ENCODE peak calls at places on chromosomes 7 and 10, in four cellular contexts. H is choroid plexus epithelial cell, I is ovary, B is left ventricle myocardium superior. P is an unnamed sample.
A peak's percentile ranks its signal among the peaks of the same experiment; 100 is the strongest.

GRCh38 chr10:95864906-95865813 is 42.6 kb upstream of the CC2D2B start:
- DNase-seq in H (peak; percentile 95), I (no peak), B (no peak), P (no peak)

GRCh38 chr7:150937848-150938561 is 40.1 kb downstream of the KCNH2 start:
- DNase-seq in H (peak; percentile 36), I (no peak), B (no peak), P (no peak)

GRCh38 chr7:25073451-25073850 is 51.6 kb downstream of the CYCS start:
- DNase-seq in H (peak; percentile 57), I (peak; percentile 52), B (no peak), P (no peak)

GRCh38 chr7:101155303-101155702 is 1.0 kb downstream of the AP1S1 start:
- DNase-seq in H (no peak), I (no peak), B (no peak), P (no peak)

GRCh38 chr7:348480-348844 is 58.5 kb downstream of the FOXL3 start:
- DNase-seq in H (no peak), I (no peak), B (no peak), P (no peak)

GRCh38 chr10:52533986-52534385 is 219.9 kb downstream of the DKK1 start:
- DNase-seq in H (no peak), I (no peak), B (no peak), P (no peak)

GRCh38 chr10:131899695-131900349 is 986 bp upstream of the PPP2R2D start:
- DNase-seq in H (no peak), I (peak; percentile 21), B (no peak), P (no peak)

GRCh38 chr7:100745184-100745583 is 11.8 kb downstream of the ZAN start:
- DNase-seq in H (peak; percentile 64), I (peak; percentile 78), B (peak; percentile 64), P (peak; percentile 65)

GRCh38 chr7:32890553-32891045 is 961 bp downstream of the KBTBD2 start:
- DNase-seq in H (peak; percentile 87), I (no peak), B (no peak), P (no peak)

GRCh38 chr10:77905086-77905735 is 21.3 kb downstream of the DLG5 start:
- DNase-seq in H (no peak), I (no peak), B (no peak), P (no peak)

GRCh38 chr10:25933653-25934608 is at the start of gene MYO3A:
- DNase-seq in H (no peak), I (peak; percentile 35), B (no peak), P (no peak)

P was measured in heart left ventricle.